ENCODE peak calls at places on chromosomes 11 and 22, in four cellular contexts. M is HEK293T, N is endothelial cell of umbilical vein, Y is Caki2. P is an unnamed sample.

GRCh38 chr11:44333271-44334218 is 23.6 kb upstream of the ALX4 start:
- DNase-seq in M (no peak), N (no peak), Y (no peak), P (no peak)

GRCh38 chr22:32665676-32666075 is 135.8 kb upstream of the TIMP3 start:
- DNase-seq in M (no peak), N (no peak), Y (no peak), P (no peak)

GRCh38 chr11:64294665-64295289 is 3.7 kb downstream of the KCNK4 start:
- DNase-seq in M (no peak), N (no peak), Y (no peak), P (no peak)

GRCh38 chr11:107018274-107018901 is at the start of gene GUCY1A2:
- DNase-seq in M (peak), N (no peak), Y (no peak), P (no peak)

GRCh38 chr11:110711776-110712642 is at the start of gene ARHGAP20:
- DNase-seq in M (peak), N (peak), Y (peak), P (peak)

GRCh38 chr22:28674121-28674563 is 5.5 kb downstream of the TTC28 start:
- DNase-seq in M (no peak), N (no peak), Y (peak), P (no peak)

GRCh38 chr22:42601879-42602465 is 12.7 kb downstream of the POLDIP3 start:
- DNase-seq in M (no peak), N (no peak), Y (no peak), P (no peak)

GRCh38 chr11:61004841-61005240 is 33.4 kb downstream of the CD6 start:
- DNase-seq in M (no peak), N (no peak), Y (no peak), P (no peak)

GRCh38 chr22:41762980-41763779 is 37.3 kb upstream of the CCDC134 start:
- DNase-seq in M (peak), N (peak), Y (no peak), P (peak)

GRCh38 chr11:2522636-2523255 is 77.9 kb downstream of the KCNQ1 start:
- DNase-seq in M (no peak), N (no peak), Y (no peak), P (no peak)

GRCh38 chr11:253886-254270 is 17.1 kb downstream of the PSMD13 start:
- DNase-seq in M (no peak), N (no peak), Y (no peak), P (no peak)

GRCh38 chr11:12915093-12915492 is 94.0 kb upstream of the RASSF10 start:
- DNase-seq in M (no peak), N (no peak), Y (no peak), P (no peak)

GRCh38 chr11:86719781-86720463 is 47.5 kb upstream of the ME3 start:
- DNase-seq in M (no peak), N (peak), Y (peak), P (peak)

GRCh38 chr11:27213232-27213660 is 149.8 kb downstream of the CCDC34 start:
- DNase-seq in M (no peak), N (peak), Y (peak), P (peak)

P was measured in lung microvascular endothelial cell.